ENCODE peak calls at places on chromosomes 6 and 20, in seven cellular contexts. P is K562, G is HCT116, T is SK-N-SH, B is GM12878, H is HepG2, R is H1. Y is an unnamed sample.

GRCh38 chr6:27138837-27139752 is 108.4 kb upstream of the PRSS16 start:
- DNase-seq in H (no peak), P (peak; percentile 95), T (peak; percentile 77), R (peak; percentile 91), B (peak; percentile 95), G (no peak), Y (no peak)

GRCh38 chr6:16759181-16759645 is 2.0 kb downstream of the ATXN1 start:
- DNase-seq in T (no peak), B (no peak), G (no peak), R (no peak), P (no peak), H (no peak), Y (peak; percentile 15)

GRCh38 chr20:48448601-48449384 is 379.0 kb downstream of the PREX1 start:
- DNase-seq in T (no peak), P (no peak), B (no peak), R (no peak), G (no peak), H (no peak), Y (no peak)

GRCh38 chr6:27592107-27592480 is 119.2 kb upstream of the ZNF184 start:
- DNase-seq in R (no peak), H (no peak), P (peak; percentile 65), B (no peak), G (no peak), T (no peak), Y (no peak)

GRCh38 chr6:42315991-42316378 is 98.3 kb upstream of the MRPS10 start:
- DNase-seq in B (no peak), G (peak; percentile 90), T (no peak), H (peak; percentile 48), R (peak; percentile 34), P (peak; percentile 47), Y (no peak)

GRCh38 chr6:1821188-1822183 is 211.8 kb downstream of the FOXC1 start:
- DNase-seq in T (no peak), B (peak; percentile 4), R (no peak), H (peak; percentile 14), P (no peak), G (no peak), Y (no peak)

GRCh38 chr6:33407132-33407718 is 3.6 kb upstream of the PHF1 start:
- DNase-seq in T (no peak), B (no peak), G (no peak), R (no peak), H (peak; percentile 47), P (peak; percentile 63), Y (peak; percentile 75)

GRCh38 chr20:8220716-8221115 is 88.7 kb downstream of the PLCB1 start:
- DNase-seq in R (no peak), B (no peak), T (no peak), P (no peak), H (no peak), G (no peak), Y (no peak)

GRCh38 chr6:139373928-139374356 is 506 bp downstream of the CITED2 start:
- DNase-seq in B (no peak), H (no peak), R (no peak), T (no peak), G (no peak), P (no peak), Y (no peak)

GRCh38 chr6:122609881-122610689 is at the start of gene PKIB:
- DNase-seq in B (no peak), P (peak; percentile 56), G (peak; percentile 75), R (peak; percentile 31), H (peak; percentile 64), T (peak; percentile 84), Y (peak; percentile 87)

GRCh38 chr6:139855741-139856206 is 481.3 kb upstream of the CITED2 start:
- DNase-seq in H (no peak), T (no peak), B (no peak), G (no peak), P (no peak), R (no peak), Y (peak; percentile 44)

GRCh38 chr6:12605888-12606345 is 110.7 kb upstream of the PHACTR1 start:
- DNase-seq in P (peak; percentile 75), B (peak; percentile 90), R (no peak), G (peak; percentile 65), H (peak; percentile 72), T (peak; percentile 57), Y (peak; percentile 92)

GRCh38 chr20:10648651-10649050 is 25.1 kb downstream of the JAG1 start:
- DNase-seq in R (no peak), H (no peak), T (no peak), P (no peak), B (peak; percentile 28), G (no peak), Y (no peak)

GRCh38 chr6:155174576-155175174 is 89.1 kb upstream of the CLDN20 start:
- DNase-seq in P (peak; percentile 83), G (peak; percentile 85), H (peak; percentile 82), T (peak; percentile 83), R (peak; percentile 54), B (no peak), Y (peak; percentile 48)

GRCh38 chr6:71079707-71080106 is 122.8 kb upstream of the B3GAT2 start:
- DNase-seq in T (no peak), R (no peak), P (no peak), B (no peak), G (no peak), H (no peak), Y (no peak)

GRCh38 chr6:11043961-11044711 is at the start of gene ELOVL2:
- DNase-seq in B (no peak), H (peak; percentile 59), G (no peak), T (peak; percentile 95), P (peak; percentile 72), R (no peak), Y (peak; percentile 60)

GRCh38 chr20:57076202-57076651 is 190.2 kb downstream of the BMP7 start:
- DNase-seq in G (no peak), R (no peak), T (no peak), P (peak; percentile 8), H (peak; percentile 31), B (no peak), Y (no peak)

GRCh38 chr20:23061713-23062561 is 12.5 kb upstream of the THBD start:
- DNase-seq in H (peak; percentile 29), G (no peak), P (peak; percentile 65), T (no peak), B (no peak), R (no peak), Y (no peak)

GRCh38 chr6:135496805-135497411 is 632 bp downstream of the AHI1 start:
- DNase-seq in T (no peak), B (no peak), H (no peak), P (no peak), G (no peak), R (no peak), Y (no peak)

GRCh38 chr6:150395388-150396009 is 26.7 kb downstream of the IYD start:
- DNase-seq in R (peak; percentile 51), B (no peak), T (peak; percentile 43), H (peak; percentile 60), P (peak; percentile 73), G (peak; percentile 49), Y (no peak)

GRCh38 chr6:36130672-36131516 is 581 bp downstream of the MAPK13 start:
- DNase-seq in H (peak; percentile 73), B (no peak), G (peak; percentile 31), P (no peak), T (no peak), R (no peak), Y (peak; percentile 81)

GRCh38 chr6:26311012-26311384 is 54.0 kb upstream of the BTN3A2 start:
- DNase-seq in T (no peak), P (peak; percentile 87), G (no peak), H (peak; percentile 38), B (no peak), R (no peak), Y (peak; percentile 49)

GRCh38 chr6:129046526-129046925 is 163.6 kb downstream of the LAMA2 start:
- DNase-seq in T (no peak), P (no peak), G (no peak), H (no peak), B (no peak), R (no peak), Y (no peak)

GRCh38 chr20:22667198-22667597 is 82.8 kb upstream of the FOXA2 start:
- DNase-seq in H (no peak), P (no peak), T (no peak), G (no peak), R (no peak), B (no peak), Y (no peak)

GRCh38 chr6:46129634-46130505 is at the start of gene ENPP4:
- DNase-seq in R (peak; percentile 93), G (peak; percentile 95), P (no peak), H (peak; percentile 15), T (peak; percentile 72), B (peak; percentile 100), Y (peak; percentile 97)
- TF ChIP-seq JUND in R (no peak), G (no peak), P (no peak), H (no peak), T (no peak), B (no peak), Y (no peak)

GRCh38 chr6:47187883-47188587 is 121.7 kb downstream of the TNFRSF21 start:
- DNase-seq in H (peak; percentile 81), R (no peak), P (no peak), G (no peak), B (no peak), T (no peak), Y (no peak)
- TF ChIP-seq JUND in H (no peak), R (no peak), P (no peak), G (no peak), B (no peak), T (no peak), Y (no peak)

DNA sequence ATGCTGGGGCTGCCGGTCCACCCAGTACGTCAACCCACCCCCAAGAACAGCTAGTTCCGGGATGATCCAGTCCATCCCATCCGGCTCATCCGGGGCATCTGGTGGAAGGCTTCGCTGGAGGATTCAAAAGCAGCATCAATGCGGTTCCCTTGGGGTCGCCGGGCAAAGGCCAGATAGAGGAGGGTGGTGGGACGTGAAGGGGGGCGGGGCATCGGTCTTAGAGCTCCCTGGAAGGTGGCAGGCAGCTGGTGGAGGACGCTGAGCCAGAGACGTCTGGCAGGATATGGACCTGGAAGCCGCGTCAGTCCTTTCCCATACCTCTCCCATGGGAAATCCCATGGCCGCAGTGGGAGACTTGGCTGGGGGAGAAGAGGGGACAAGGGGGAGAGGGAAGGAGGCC is 1500.8 kb upstream of the DEFB115 start:
- DNase-seq in R (no peak), P (no peak), B (no peak), G (no peak), T (peak; percentile 6), H (no peak), Y (no peak)
- TF ChIP-seq JUND in R (no peak), P (no peak), B (no peak), G (no peak), T (no peak), H (no peak), Y (no peak)

DNA sequence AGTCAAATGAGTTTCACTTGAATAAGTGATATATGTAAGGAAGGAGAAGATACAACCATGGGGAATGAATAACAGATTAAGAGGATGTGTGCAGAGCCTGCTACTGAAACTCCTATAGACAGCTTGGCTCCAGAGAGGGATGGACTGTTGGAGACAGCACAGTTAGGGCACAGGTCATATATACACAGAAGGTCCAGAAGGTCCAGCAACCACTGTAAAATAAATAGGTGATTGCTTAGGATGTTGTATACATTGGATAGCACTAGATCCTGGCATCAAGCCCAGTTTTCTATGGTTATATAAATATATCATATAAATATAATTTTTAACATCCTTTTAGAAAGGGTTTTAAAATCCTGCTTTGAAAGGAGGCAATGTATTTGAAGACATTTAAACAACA is 20.9 kb upstream of the LCA5 start:
- DNase-seq in R (no peak), B (no peak), G (no peak), H (peak; percentile 85), T (no peak), P (no peak), Y (no peak)
- TF ChIP-seq JUND in R (no peak), B (no peak), G (no peak), H (no peak), T (no peak), P (no peak), Y (no peak)